ENCODE peak calls at places on chromosomes 11 and 22, in five cellular contexts. K is AG20443, G is BJ, J is RWPE1, Q is transverse colon. B is an unnamed sample.

GRCh38 chr11:119843760-119844330 is 114.8 kb upstream of the NECTIN1 start:
- DNase-seq in G (no peak), J (peak; percentile 77), K (peak; percentile 50), Q (peak; percentile 17), B (no peak)

GRCh38 chr22:48889887-48890692 is 937.6 kb downstream of the BRD1 start:
- DNase-seq in G (no peak), J (no peak), K (no peak), Q (no peak), B (no peak)

GRCh38 chr22:31082606-31083376 is 1.7 kb downstream of the SMTN start:
- DNase-seq in J (no peak), Q (peak; percentile 89), G (no peak), K (peak; percentile 76), B (peak; percentile 33)

GRCh38 chr11:73493838-73494598 is 103.9 kb downstream of the FAM168A start:
- DNase-seq in Q (no peak), J (peak; percentile 49), K (peak; percentile 87), G (peak; percentile 31), B (no peak)

GRCh38 chr11:11505190-11505589 is 116.6 kb downstream of the GALNT18 start:
- DNase-seq in J (no peak), K (no peak), G (no peak), Q (no peak), B (no peak)

GRCh38 chr22:46726986-46727317 is 11.1 kb downstream of the CERK start:
- DNase-seq in Q (no peak), G (no peak), J (no peak), K (no peak), B (no peak)

GRCh38 chr22:50148991-50149721 is 21.4 kb upstream of the PANX2 start:
- DNase-seq in K (peak; percentile 64), G (no peak), Q (peak; percentile 73), J (peak; percentile 88), B (peak; percentile 86)

GRCh38 chr22:23404689-23405365 is 175.3 kb downstream of the IGLL1 start:
- DNase-seq in J (no peak), G (no peak), Q (no peak), K (peak; percentile 52), B (no peak)

GRCh38 chr11:72041364-72042058 is 38.8 kb downstream of the NUMA1 start:
- DNase-seq in J (peak; percentile 57), G (peak; percentile 30), Q (peak; percentile 70), K (peak; percentile 80), B (peak; percentile 25)

GRCh38 chr22:42544686-42545085 is 9.1 kb upstream of the SERHL2 start:
- DNase-seq in J (no peak), K (no peak), G (no peak), Q (no peak), B (no peak)